ENCODE peak calls at places on chromosomes 7 and 10, in eight cellular contexts. K, W, G, L, C, Z, V and P are unnamed samples.

GRCh38 chr10:113044015-113044755 is 94.1 kb downstream of the TCF7L2 start:
- DNase-seq in K (no peak), W (peak; percentile 53), G (no peak), L (no peak), C (no peak), Z (no peak), V (no peak), P (no peak)

GRCh38 chr10:91434041-91434440 is 23.9 kb downstream of the HECTD2 start:
- DNase-seq in K (no peak), W (no peak), G (no peak), L (no peak), C (no peak), Z (no peak), V (no peak), P (no peak)

GRCh38 chr7:96320437-96320836 is 1.5 kb downstream of the SLC25A13 start:
- DNase-seq in K (no peak), W (no peak), G (no peak), L (no peak), C (no peak), Z (no peak), V (no peak), P (no peak)

GRCh38 chr7:7742223-7742622 is 23.8 kb upstream of the RPA3 start:
- DNase-seq in K (peak; percentile 19), W (no peak), G (no peak), L (no peak), C (no peak), Z (no peak), V (no peak), P (no peak)

GRCh38 chr10:98367626-98368451 is 47.1 kb downstream of the PYROXD2 start:
- DNase-seq in K (no peak), W (no peak), G (no peak), L (no peak), C (no peak), Z (no peak), V (no peak), P (no peak)

GRCh38 chr10:35328404-35329037 is 7.8 kb upstream of the CCNY start:
- DNase-seq in K (no peak), W (no peak), G (no peak), L (no peak), C (no peak), Z (no peak), V (peak; percentile 37), P (no peak)

GRCh38 chr7:125492521-125492920 is 562.9 kb upstream of the POT1 start:
- DNase-seq in K (no peak), W (no peak), G (no peak), L (no peak), C (no peak), Z (no peak), V (no peak), P (no peak)

GRCh38 chr10:32795598-32796183 is 162.3 kb downstream of the ITGB1 start:
- DNase-seq in K (peak; percentile 16), W (no peak), G (no peak), L (no peak), C (peak; percentile 28), Z (peak; percentile 44), V (peak; percentile 2), P (peak; percentile 27)

GRCh38 chr10:61793760-61794713 is 107.5 kb upstream of the ARID5B start:
- DNase-seq in K (peak; percentile 9), W (no peak), G (no peak), L (no peak), C (peak; percentile 17), Z (peak; percentile 21), V (no peak), P (peak; percentile 65)

GRCh38 chr10:75403144-75404022 is 1.8 kb upstream of the ZNF503 start:
- DNase-seq in K (peak; percentile 35), W (peak; percentile 89), G (peak; percentile 45), L (no peak), C (peak; percentile 25), Z (peak; percentile 60), V (no peak), P (peak; percentile 48)

GRCh38 chr10:79435271-79436065 is 10.0 kb downstream of the ZCCHC24 start:
- DNase-seq in K (no peak), W (no peak), G (no peak), L (no peak), C (no peak), Z (no peak), V (no peak), P (no peak)

GRCh38 chr7:44286618-44287487 is 38.5 kb downstream of the CAMK2B start:
- DNase-seq in K (no peak), W (peak; percentile 76), G (no peak), L (no peak), C (no peak), Z (no peak), V (no peak), P (no peak)

GRCh38 chr7:148561099-148561498 is 29.5 kb upstream of the C7orf33 start:
- DNase-seq in K (no peak), W (no peak), G (no peak), L (no peak), C (no peak), Z (no peak), V (no peak), P (no peak)

GRCh38 chr10:50373821-50374501 is 122.6 kb upstream of the ASAH2 start:
- DNase-seq in K (no peak), W (no peak), G (no peak), L (no peak), C (no peak), Z (no peak), V (no peak), P (no peak)

GRCh38 chr10:110568055-110568735 is 700 bp downstream of the SMC3 start:
- DNase-seq in K (peak; percentile 36), W (peak; percentile 88), G (peak; percentile 39), L (peak; percentile 20), C (no peak), Z (peak; percentile 35), V (no peak), P (peak; percentile 34)

GRCh38 chr10:110525349-110526260 is 27.9 kb downstream of the DUSP5 start:
- DNase-seq in K (no peak), W (no peak), G (no peak), L (no peak), C (no peak), Z (no peak), V (no peak), P (no peak)

GRCh38 chr10:15324611-15325010 is 46.5 kb downstream of the FAM171A1 start:
- DNase-seq in K (no peak), W (no peak), G (no peak), L (no peak), C (no peak), Z (no peak), V (no peak), P (no peak)

GRCh38 chr7:123242467-123243097 is 42.8 kb upstream of the SLC13A1 start:
- DNase-seq in K (no peak), W (no peak), G (no peak), L (no peak), C (no peak), Z (no peak), V (no peak), P (no peak)